ENCODE peak calls at places on chromosomes 16 and 17, in eight cellular contexts. One of them, this sample, is unnamed. For H3K9me3, the result is how much of the 10 kb centered on the place peaks cover.

GRCh38 chr16:72848045-72848410 is 199.9 kb downstream of the ZFHX3 start:
- DNase-seq in psoas muscle: no peak
- DNase-seq in heart right ventricle: no peak
- DNase-seq in lung: no peak
- DNase-seq in IMR-90: no peak
- DNase-seq in A549: peak
- DNase-seq in astrocyte: no peak
- DNase-seq in thoracic aorta: no peak
- DNase-seq in this sample: no peak

GRCh38 chr16:75304521-75305363 is 53.3 kb upstream of the BCAR1 start:
- DNase-seq in psoas muscle: peak
- DNase-seq in heart right ventricle: peak
- DNase-seq in A549: peak
- DNase-seq in IMR-90: peak
- DNase-seq in astrocyte: peak
- DNase-seq in lung: no peak
- DNase-seq in thoracic aorta: peak
- DNase-seq in this sample: peak

GRCh38 chr17:39174907-39175694 is 9.1 kb upstream of the ARL5C start:
- DNase-seq in astrocyte: no peak
- DNase-seq in heart right ventricle: peak
- DNase-seq in A549: peak
- DNase-seq in thoracic aorta: no peak
- DNase-seq in lung: peak
- DNase-seq in IMR-90: peak
- DNase-seq in psoas muscle: peak
- DNase-seq in this sample: peak

GRCh38 chr17:1532836-1533602 is 16.6 kb upstream of the INPP5K start:
- DNase-seq in lung: no peak
- DNase-seq in IMR-90: no peak
- DNase-seq in A549: peak
- DNase-seq in thoracic aorta: no peak
- DNase-seq in heart right ventricle: no peak
- DNase-seq in psoas muscle: no peak
- DNase-seq in astrocyte: no peak
- DNase-seq in this sample: no peak

GRCh38 chr17:81566461-81567126 is 14.4 kb upstream of the FAAP100 start:
- DNase-seq in heart right ventricle: peak
- DNase-seq in astrocyte: peak
- DNase-seq in psoas muscle: peak
- DNase-seq in lung: peak
- DNase-seq in IMR-90: peak
- DNase-seq in thoracic aorta: peak
- DNase-seq in A549: peak
- DNase-seq in this sample: no peak

GRCh38 chr16:47712276-47713224 is 251.4 kb downstream of the PHKB start:
- DNase-seq in heart right ventricle: no peak
- DNase-seq in psoas muscle: peak
- DNase-seq in astrocyte: peak
- DNase-seq in A549: no peak
- DNase-seq in IMR-90: no peak
- DNase-seq in lung: no peak
- DNase-seq in thoracic aorta: no peak
- DNase-seq in this sample: no peak

GRCh38 chr16:23188911-23189310 is 6.4 kb downstream of the SCNN1G start:
- DNase-seq in astrocyte: no peak
- DNase-seq in thoracic aorta: no peak
- DNase-seq in IMR-90: no peak
- DNase-seq in heart right ventricle: no peak
- DNase-seq in psoas muscle: no peak
- DNase-seq in A549: no peak
- DNase-seq in lung: no peak
- DNase-seq in this sample: no peak

GRCh38 chr17:81991684-81992513 is 14.5 kb downstream of the ASPSCR1 start:
- DNase-seq in astrocyte: peak
- DNase-seq in heart right ventricle: peak
- DNase-seq in A549: peak
- DNase-seq in thoracic aorta: peak
- DNase-seq in IMR-90: peak
- DNase-seq in psoas muscle: peak
- DNase-seq in lung: peak
- DNase-seq in this sample: peak

GRCh38 chr17:13650096-13650675 is 48.5 kb upstream of the HS3ST3A1 start:
- DNase-seq in A549: no peak
- DNase-seq in psoas muscle: no peak
- DNase-seq in IMR-90: peak
- DNase-seq in heart right ventricle: no peak
- DNase-seq in thoracic aorta: no peak
- DNase-seq in astrocyte: no peak
- DNase-seq in lung: no peak
- DNase-seq in this sample: no peak

GRCh38 chr16:53085539-53086450 is 31.0 kb downstream of the CHD9 start:
- DNase-seq in psoas muscle: no peak
- DNase-seq in astrocyte: no peak
- DNase-seq in thoracic aorta: no peak
- DNase-seq in heart right ventricle: no peak
- DNase-seq in lung: no peak
- DNase-seq in IMR-90: no peak
- DNase-seq in A549: no peak
- DNase-seq in this sample: no peak

DNA sequence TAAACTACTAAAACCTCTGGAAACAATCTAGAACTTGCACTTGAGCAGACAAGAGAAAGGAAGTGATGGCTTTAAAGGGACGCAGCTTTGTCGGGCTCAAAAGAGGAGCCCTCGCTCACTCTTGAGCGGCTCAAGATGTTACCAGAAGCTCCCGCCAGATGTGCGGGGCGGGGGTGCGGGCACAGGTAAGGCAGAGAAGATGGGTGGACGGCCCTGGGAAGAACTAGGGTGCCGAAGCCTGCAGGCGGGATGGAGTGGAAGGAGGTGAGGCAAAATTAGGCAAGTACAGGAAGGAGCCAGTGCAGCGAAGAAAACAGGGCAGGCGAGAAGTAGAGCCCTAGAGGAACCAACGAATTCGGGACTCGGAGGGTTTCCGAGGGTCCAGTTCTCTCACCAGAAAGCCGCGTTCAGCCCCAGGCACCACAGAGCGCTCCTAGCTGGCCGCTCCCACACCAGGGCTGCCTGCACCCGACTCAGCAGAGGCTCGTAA is 437 bp downstream of the RETREG3 start:
- DNase-seq in astrocyte: no peak
- DNase-seq in thoracic aorta: no peak
- DNase-seq in A549: no peak
- DNase-seq in heart right ventricle: no peak
- DNase-seq in psoas muscle: no peak
- DNase-seq in lung: peak
- DNase-seq in IMR-90: no peak
- DNase-seq in this sample: no peak
- TF ChIP-seq CTCF in astrocyte: no peak
- TF ChIP-seq CTCF in thoracic aorta: no peak
- TF ChIP-seq CTCF in A549: no peak
- TF ChIP-seq CTCF in heart right ventricle: no peak
- TF ChIP-seq CTCF in psoas muscle: no peak
- TF ChIP-seq CTCF in lung: no peak
- TF ChIP-seq CTCF in IMR-90: no peak
- TF ChIP-seq CTCF in this sample: no peak

GRCh38 chr17:83201206-83202001 is 122.0 kb downstream of the METRNL start:
- DNase-seq in thoracic aorta: no peak
- DNase-seq in astrocyte: no peak
- DNase-seq in lung: no peak
- DNase-seq in IMR-90: no peak
- DNase-seq in psoas muscle: peak
- DNase-seq in A549: no peak
- DNase-seq in heart right ventricle: peak
- DNase-seq in this sample: peak

GRCh38 chr17:83203073-83203471 is 123.7 kb downstream of the METRNL start:
- DNase-seq in lung: peak
- DNase-seq in astrocyte: peak
- DNase-seq in thoracic aorta: peak
- DNase-seq in IMR-90: peak
- DNase-seq in heart right ventricle: no peak
- DNase-seq in A549: no peak
- DNase-seq in psoas muscle: peak
- DNase-seq in this sample: peak

GRCh38 chr17:83202002-83203000 is 122.9 kb downstream of the METRNL start:
- DNase-seq in astrocyte: no peak
- DNase-seq in heart right ventricle: peak
- DNase-seq in IMR-90: no peak
- DNase-seq in lung: no peak
- DNase-seq in thoracic aorta: peak
- DNase-seq in A549: no peak
- DNase-seq in psoas muscle: no peak
- DNase-seq in this sample: peak

GRCh38 chr17:83204230-83204725 is 124.9 kb downstream of the METRNL start:
- DNase-seq in astrocyte: no peak
- DNase-seq in thoracic aorta: no peak
- DNase-seq in A549: no peak
- DNase-seq in heart right ventricle: no peak
- DNase-seq in psoas muscle: no peak
- DNase-seq in IMR-90: no peak
- DNase-seq in lung: no peak
- DNase-seq in this sample: no peak

GRCh38 chr17:83203472-83204221 is 124.2 kb downstream of the METRNL start:
- DNase-seq in A549: no peak
- DNase-seq in astrocyte: no peak
- DNase-seq in IMR-90: no peak
- DNase-seq in lung: no peak
- DNase-seq in heart right ventricle: no peak
- DNase-seq in psoas muscle: peak
- DNase-seq in thoracic aorta: no peak
- DNase-seq in this sample: peak
- H3K9me3 ChIP-seq in A549: under half
- H3K9me3 ChIP-seq in astrocyte: under half
- H3K9me3 ChIP-seq in IMR-90: under half
- H3K9me3 ChIP-seq in lung: under half
- H3K9me3 ChIP-seq in heart right ventricle: under half
- H3K9me3 ChIP-seq in psoas muscle: under half
- H3K9me3 ChIP-seq in thoracic aorta: under half
- H3K9me3 ChIP-seq in this sample: under half

GRCh38 chr17:4554997-4555799 is at the start of gene MYBBP1A:
- DNase-seq in heart right ventricle: peak
- DNase-seq in thoracic aorta: peak
- DNase-seq in IMR-90: peak
- DNase-seq in A549: peak
- DNase-seq in psoas muscle: peak
- DNase-seq in astrocyte: peak
- DNase-seq in lung: peak
- DNase-seq in this sample: peak

GRCh38 chr17:4558311-4558972 is 1.9 kb downstream of the GGT6 start:
- DNase-seq in heart right ventricle: no peak
- DNase-seq in IMR-90: no peak
- DNase-seq in lung: no peak
- DNase-seq in A549: no peak
- DNase-seq in thoracic aorta: no peak
- DNase-seq in psoas muscle: no peak
- DNase-seq in astrocyte: no peak
- DNase-seq in this sample: no peak

GRCh38 chr17:4557626-4558310 is 2.6 kb upstream of the MYBBP1A start:
- DNase-seq in astrocyte: no peak
- DNase-seq in thoracic aorta: no peak
- DNase-seq in A549: no peak
- DNase-seq in heart right ventricle: no peak
- DNase-seq in psoas muscle: no peak
- DNase-seq in lung: no peak
- DNase-seq in IMR-90: no peak
- DNase-seq in this sample: no peak

GRCh38 chr17:4555863-4556646 is 871 bp upstream of the MYBBP1A start:
- DNase-seq in IMR-90: no peak
- DNase-seq in thoracic aorta: no peak
- DNase-seq in heart right ventricle: no peak
- DNase-seq in lung: no peak
- DNase-seq in A549: no peak
- DNase-seq in astrocyte: no peak
- DNase-seq in psoas muscle: no peak
- DNase-seq in this sample: no peak

GRCh38 chr17:4556996-4557395 is 1.8 kb upstream of the MYBBP1A start:
- DNase-seq in thoracic aorta: no peak
- DNase-seq in astrocyte: no peak
- DNase-seq in heart right ventricle: no peak
- DNase-seq in IMR-90: no peak
- DNase-seq in A549: no peak
- DNase-seq in psoas muscle: no peak
- DNase-seq in lung: no peak
- DNase-seq in this sample: no peak
- TF ChIP-seq CTCF in thoracic aorta: no peak
- TF ChIP-seq CTCF in astrocyte: no peak
- TF ChIP-seq CTCF in heart right ventricle: no peak
- TF ChIP-seq CTCF in IMR-90: no peak
- TF ChIP-seq CTCF in A549: no peak
- TF ChIP-seq CTCF in psoas muscle: no peak
- TF ChIP-seq CTCF in lung: no peak
- TF ChIP-seq CTCF in this sample: no peak

DNA sequence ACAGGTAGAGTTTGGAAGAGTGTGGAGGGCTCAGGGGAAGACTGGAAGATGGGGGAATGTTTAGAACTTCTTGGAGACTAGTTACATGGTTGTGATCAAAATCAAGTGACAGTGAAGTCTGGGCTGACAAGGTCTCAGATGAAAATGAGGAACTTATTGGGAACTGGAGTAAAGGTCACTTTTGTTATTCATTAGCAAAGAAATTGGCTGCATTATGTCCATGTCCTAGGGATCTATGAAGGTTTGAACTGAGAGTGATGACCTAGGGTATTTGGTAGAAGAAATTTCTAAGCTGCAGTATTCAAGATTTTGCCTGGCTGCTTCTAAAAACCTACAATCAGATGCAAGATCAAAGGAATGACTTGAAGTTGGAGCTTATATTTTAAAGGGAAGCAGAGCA is 747.1 kb downstream of the KCNJ2 start:
- DNase-seq in lung: no peak
- DNase-seq in astrocyte: no peak
- DNase-seq in thoracic aorta: no peak
- DNase-seq in heart right ventricle: no peak
- DNase-seq in A549: no peak
- DNase-seq in psoas muscle: no peak
- DNase-seq in IMR-90: no peak
- DNase-seq in this sample: no peak
- H3K9me3 ChIP-seq in lung: under half
- H3K9me3 ChIP-seq in astrocyte: under half
- H3K9me3 ChIP-seq in thoracic aorta: under half
- H3K9me3 ChIP-seq in heart right ventricle: under half
- H3K9me3 ChIP-seq in A549: under half
- H3K9me3 ChIP-seq in psoas muscle: under half
- H3K9me3 ChIP-seq in IMR-90: under half
- H3K9me3 ChIP-seq in this sample: under half

GRCh38 chr17:19410875-19411291 is at the start of gene RNF112:
- DNase-seq in astrocyte: peak
- DNase-seq in lung: no peak
- DNase-seq in heart right ventricle: no peak
- DNase-seq in IMR-90: peak
- DNase-seq in psoas muscle: peak
- DNase-seq in A549: no peak
- DNase-seq in thoracic aorta: no peak
- DNase-seq in this sample: no peak
- TF ChIP-seq CTCF in astrocyte: no peak
- TF ChIP-seq CTCF in lung: no peak
- TF ChIP-seq CTCF in heart right ventricle: no peak
- TF ChIP-seq CTCF in IMR-90: peak
- TF ChIP-seq CTCF in psoas muscle: no peak
- TF ChIP-seq CTCF in A549: no peak
- TF ChIP-seq CTCF in thoracic aorta: peak
- TF ChIP-seq CTCF in this sample: no peak

GRCh38 chr17:78532311-78532710 is 44.9 kb downstream of the DNAH17 start:
- DNase-seq in thoracic aorta: no peak
- DNase-seq in lung: no peak
- DNase-seq in astrocyte: no peak
- DNase-seq in psoas muscle: no peak
- DNase-seq in IMR-90: no peak
- DNase-seq in heart right ventricle: no peak
- DNase-seq in A549: no peak
- DNase-seq in this sample: no peak
- H3K9me3 ChIP-seq in thoracic aorta: under half
- H3K9me3 ChIP-seq in lung: under half
- H3K9me3 ChIP-seq in astrocyte: under half
- H3K9me3 ChIP-seq in psoas muscle: under half
- H3K9me3 ChIP-seq in IMR-90: under half
- H3K9me3 ChIP-seq in heart right ventricle: under half
- H3K9me3 ChIP-seq in A549: under half
- H3K9me3 ChIP-seq in this sample: under half

This sample was measured in suprapubic skin.